ENCODE peak calls at places on chromosomes 2 and 18, in seven cellular contexts. Y is stimulated activated naive B cell treated with anti-CD40 and anti-IgM and Interleukin-4, amounts not matched to agents 10 μg/mL and 1 μg/mL and 100 μg/mL, for 72 hours; W is activated T-cell treated with anti-CD3 and anti-CD28 coated beads for 4 hours; S is uterus; D is COR-L47; Z is GM12865; E is stimulated activated CD8-positive, alpha-beta memory T cell treated with anti-CD3 and anti-CD28 coated beads, Interleukin-15, amount 100 ng/mL, for 24 hours. Q is an unnamed sample.

GRCh38 chr2:111168528-111168929 is 47.8 kb downstream of the BCL2L11 start:
- DNase-seq in D (no peak), Y (peak), Z (peak), E (no peak), W (peak), S (peak), Q (peak)

GRCh38 chr2:112636605-112637288 is 9.0 kb upstream of the SLC20A1 start:
- DNase-seq in D (no peak), E (no peak), Z (peak), Y (peak), W (no peak), S (no peak), Q (no peak)

GRCh38 chr2:39648574-39648973 is 17.1 kb upstream of the TMEM178A start:
- DNase-seq in D (no peak), E (no peak), W (no peak), S (no peak), Z (no peak), Y (no peak), Q (no peak)

GRCh38 chr18:37565138-37565984 is at the start of gene CELF4:
- DNase-seq in D (peak), E (no peak), Z (no peak), S (no peak), Y (no peak), W (no peak), Q (no peak)

GRCh38 chr2:232236200-232236599 is 142.4 kb upstream of the ALPP start:
- DNase-seq in Y (no peak), S (no peak), D (no peak), W (no peak), Z (peak), E (no peak), Q (peak)

GRCh38 chr2:163774862-163775261 is 39.1 kb upstream of the FIGN start:
- DNase-seq in Z (no peak), S (no peak), W (no peak), Y (no peak), E (no peak), D (no peak), Q (no peak)

GRCh38 chr2:18178736-18179349 is 300.4 kb downstream of the KCNS3 start:
- DNase-seq in Z (peak), E (no peak), W (no peak), D (peak), Y (peak), S (no peak), Q (peak)

GRCh38 chr2:223971-224760 is 39.7 kb downstream of the SH3YL1 start:
- DNase-seq in Z (no peak), Y (no peak), D (no peak), E (no peak), S (no peak), W (no peak), Q (no peak)

GRCh38 chr2:170997893-170998477 is 68.9 kb downstream of the GORASP2 start:
- DNase-seq in Y (no peak), S (no peak), E (no peak), W (no peak), D (no peak), Z (no peak), Q (no peak)

GRCh38 chr2:64323192-64323591 is 130.8 kb upstream of the LGALSL start:
- DNase-seq in W (no peak), Y (no peak), E (no peak), Z (no peak), D (no peak), S (no peak), Q (no peak)

GRCh38 chr2:165901595-165901994 is 52.0 kb downstream of the TTC21B start:
- DNase-seq in W (no peak), S (no peak), Z (no peak), D (no peak), E (no peak), Y (no peak), Q (no peak)

Q was measured in GM12864.